ENCODE peak calls at places on chromosomes 5 and 9, in ten cellular contexts. A, E, P, F, D, X, S, C, V and Z are unnamed samples.

GRCh38 chr9:117076571-117077300 is 338.1 kb downstream of the ASTN2 start:
- ATAC-seq in D (no peak), V (no peak), C (no peak), S (no peak), F (no peak), E (no peak), X (no peak), A (no peak), P (no peak), Z (no peak)

GRCh38 chr5:103033696-103034095 is 86.2 kb downstream of the GIN1 start:
- ATAC-seq in F (no peak), E (no peak), C (no peak), V (no peak), X (no peak), D (no peak), S (no peak), A (peak; percentile 25), P (no peak), Z (no peak)

GRCh38 chr9:77513457-77513856 is 134.7 kb downstream of the GNA14 start:
- ATAC-seq in E (no peak), A (no peak), P (no peak), D (no peak), F (no peak), C (no peak), V (no peak), X (no peak), S (no peak), Z (no peak)

GRCh38 chr5:40554794-40555193 is 124.9 kb upstream of the PTGER4 start:
- ATAC-seq in A (no peak), F (no peak), D (no peak), E (no peak), P (no peak), X (no peak), V (no peak), S (no peak), C (no peak), Z (no peak)

GRCh38 chr9:4689687-4690104 is 10.3 kb downstream of the CDC37L1 start:
- ATAC-seq in E (no peak), A (no peak), D (peak; percentile 13), F (peak; percentile 86), X (no peak), V (no peak), C (peak; percentile 67), P (peak; percentile 82), S (no peak), Z (peak; percentile 73)

GRCh38 chr5:172757394-172758010 is 13.5 kb downstream of the DUSP1 start:
- ATAC-seq in E (no peak), D (no peak), V (no peak), X (no peak), P (no peak), F (no peak), A (no peak), S (no peak), C (peak; percentile 9), Z (no peak)

GRCh38 chr5:124696898-124697297 is 49.5 kb downstream of the ZNF608 start:
- ATAC-seq in A (no peak), P (no peak), S (no peak), F (no peak), C (no peak), E (no peak), V (no peak), D (no peak), X (no peak), Z (no peak)

GRCh38 chr5:138054863-138055558 is 22.1 kb upstream of the FAM13B start:
- ATAC-seq in E (no peak), X (no peak), D (no peak), V (no peak), A (peak; percentile 53), P (no peak), S (no peak), C (no peak), F (no peak), Z (no peak)

GRCh38 chr5:76901522-76901921 is 51.3 kb upstream of the CRHBP start:
- ATAC-seq in F (no peak), X (no peak), A (no peak), D (no peak), P (no peak), E (no peak), S (no peak), C (no peak), V (no peak), Z (no peak)

GRCh38 chr5:139384591-139385051 is 1.5 kb upstream of the SLC23A1 start:
- ATAC-seq in V (no peak), A (no peak), F (no peak), D (no peak), X (no peak), E (peak; percentile 1), C (peak; percentile 4), S (no peak), P (no peak), Z (peak; percentile 44)

GRCh38 chr5:31193591-31194457 is at the start of gene CDH6:
- ATAC-seq in F (no peak), S (peak; percentile 54), A (peak; percentile 72), V (no peak), E (peak; percentile 26), X (peak; percentile 50), C (peak; percentile 57), P (no peak), D (peak; percentile 88), Z (peak; percentile 29)

GRCh38 chr9:129458155-129458661 is 162.7 kb downstream of the C9orf50 start:
- ATAC-seq in C (peak; percentile 6), V (peak; percentile 71), P (peak; percentile 35), F (peak; percentile 22), A (no peak), D (no peak), E (peak; percentile 36), X (no peak), S (no peak), Z (no peak)

GRCh38 chr5:68261174-68262021 is 45.8 kb downstream of the PIK3R1 start:
- ATAC-seq in S (peak; percentile 36), F (no peak), E (no peak), D (no peak), C (peak; percentile 56), V (no peak), A (peak; percentile 12), X (no peak), P (no peak), Z (no peak)

GRCh38 chr5:157747173-157747758 is 3.8 kb downstream of the LSM11 start:
- ATAC-seq in A (no peak), X (no peak), E (no peak), F (no peak), V (no peak), D (no peak), C (no peak), P (no peak), S (no peak), Z (no peak)

GRCh38 chr5:91219803-91220371 is 163.2 kb downstream of the ARRDC3 start:
- ATAC-seq in S (no peak), C (no peak), V (no peak), E (no peak), F (no peak), X (no peak), A (no peak), P (peak; percentile 47), D (peak; percentile 44), Z (peak; percentile 34)